ENCODE peak calls at places on chromosomes 1 and 21, in ten cellular contexts. D is H9; Q is neural progenitor cell; N is AG04449; R is GM13977; T is T-helper 1 cell; G is activated CD8-positive, alpha-beta memory T cell treated with anti-CD3 and anti-CD28 coated beads, Interleukin-2, amount 50 U/mL, for 48 hours; U is CD4-positive, alpha-beta memory T cell; Z is erythroblast; B is hypothalamus. W is an unnamed sample.

GRCh38 chr1:6672558-6672957 is 29.1 kb downstream of the DNAJC11 start:
- DNase-seq in R (no peak), N (no peak), B (no peak), D (no peak), U (no peak), Z (peak), G (peak), T (no peak), Q (no peak), W (peak)

GRCh38 chr1:58652351-58653184 is 47.3 kb downstream of the MYSM1 start:
- DNase-seq in D (peak), Z (peak), N (peak), B (no peak), U (peak), Q (peak), G (no peak), R (peak), T (peak), W (peak)

GRCh38 chr1:196180847-196181593 is 427.2 kb downstream of the KCNT2 start:
- DNase-seq in N (peak), Z (no peak), T (no peak), B (no peak), R (no peak), G (no peak), Q (no peak), U (no peak), D (no peak), W (no peak)

GRCh38 chr1:64966158-64966963 is at the start of gene JAK1:
- DNase-seq in Q (peak), R (peak), G (peak), B (peak), N (no peak), Z (peak), D (peak), U (peak), T (peak), W (peak)

GRCh38 chr1:157399984-157400382 is 152.3 kb downstream of the FCRL5 start:
- DNase-seq in Z (peak), R (peak), B (no peak), D (no peak), N (no peak), U (no peak), Q (no peak), T (no peak), G (no peak), W (peak)

GRCh38 chr1:53070621-53071020 is 8.6 kb downstream of the PODN start:
- DNase-seq in Z (no peak), U (no peak), B (no peak), Q (no peak), R (no peak), D (peak), N (no peak), G (peak), T (no peak), W (no peak)

GRCh38 chr1:196535727-196536126 is 72.5 kb downstream of the KCNT2 start:
- DNase-seq in N (no peak), D (peak), T (no peak), R (no peak), U (peak), B (no peak), Q (peak), G (no peak), Z (peak), W (peak)

GRCh38 chr1:235417101-235417697 is 50.0 kb downstream of the TBCE start:
- DNase-seq in Q (peak), T (no peak), Z (peak), D (peak), R (peak), G (peak), U (peak), N (peak), B (peak), W (peak)

GRCh38 chr1:29631836-29632420 is 395.6 kb downstream of the PTPRU start:
- DNase-seq in T (no peak), Z (no peak), D (no peak), B (no peak), U (no peak), N (no peak), Q (no peak), G (no peak), R (no peak), W (no peak)

GRCh38 chr1:66360285-66360724 is 173.6 kb upstream of the SGIP1 start:
- DNase-seq in Q (no peak), Z (no peak), D (no peak), T (no peak), B (no peak), N (no peak), U (no peak), R (no peak), G (no peak), W (no peak)

GRCh38 chr1:59704721-59705120 is 110.0 kb upstream of the HOOK1 start:
- DNase-seq in G (no peak), R (no peak), U (no peak), B (no peak), D (no peak), N (no peak), T (no peak), Z (no peak), Q (no peak), W (no peak)

GRCh38 chr1:42340093-42340492 is 5.1 kb upstream of the FOXJ3 start:
- DNase-seq in Q (peak), T (no peak), Z (no peak), B (no peak), R (no peak), G (no peak), D (no peak), U (no peak), N (no peak), W (no peak)

GRCh38 chr1:3007298-3008147 is 13.7 kb upstream of the ACTRT2 start:
- DNase-seq in R (no peak), Q (no peak), D (no peak), U (no peak), N (no peak), Z (no peak), T (no peak), G (no peak), B (no peak), W (no peak)

GRCh38 chr1:110040548-110040947 is 6.1 kb downstream of the STRIP1 start:
- DNase-seq in T (no peak), Z (no peak), N (no peak), U (no peak), B (no peak), G (no peak), Q (no peak), R (no peak), D (no peak), W (no peak)

GRCh38 chr1:156226116-156226538 is 13.3 kb downstream of the PMF1 start:
- DNase-seq in B (no peak), U (no peak), D (no peak), Q (no peak), G (no peak), Z (no peak), N (no peak), R (peak), T (no peak), W (no peak)

GRCh38 chr21:34795152-34796141 is 126.7 kb downstream of the CLIC6 start:
- DNase-seq in Q (no peak), Z (no peak), N (no peak), R (no peak), G (no peak), T (no peak), B (no peak), D (no peak), U (no peak), W (peak)

GRCh38 chr1:80462006-80462405 is 1338.7 kb upstream of the ADGRL2 start:
- DNase-seq in R (no peak), G (no peak), B (no peak), N (no peak), T (no peak), Z (no peak), D (no peak), U (no peak), Q (no peak), W (no peak)

GRCh38 chr1:43931711-43932660 is 1.6 kb upstream of the ARTN start:
- DNase-seq in B (no peak), D (no peak), Q (no peak), N (no peak), R (no peak), Z (no peak), T (no peak), U (no peak), G (no peak), W (no peak)

W was measured in left kidney.